ENCODE peak calls at places on chromosomes 7 and 10, in six cellular contexts. One of them, this sample, is unnamed.

GRCh38 chr7:7970113-7970619 is 1.6 kb downstream of the GLCCI1 start:
- DNase-seq in left cardiac atrium: no peak
- DNase-seq in heart right ventricle: no peak
- DNase-seq in adipocyte: no peak
- DNase-seq in adrenal gland: no peak
- DNase-seq in AG09309: no peak
- DNase-seq in this sample: no peak

GRCh38 chr10:14556285-14556956 is 218.3 kb downstream of the FAM107B start:
- DNase-seq in left cardiac atrium: no peak
- DNase-seq in heart right ventricle: no peak
- DNase-seq in adipocyte: no peak
- DNase-seq in adrenal gland: no peak
- DNase-seq in AG09309: no peak
- DNase-seq in this sample: peak; percentile 49

GRCh38 chr10:79189853-79190435 is 121.2 kb downstream of the ZMIZ1 start:
- DNase-seq in left cardiac atrium: no peak
- DNase-seq in heart right ventricle: no peak
- DNase-seq in adipocyte: peak; percentile 53
- DNase-seq in adrenal gland: peak; percentile 63
- DNase-seq in AG09309: no peak
- DNase-seq in this sample: no peak

GRCh38 chr7:25913574-25914224 is 238.3 kb upstream of the NFE2L3 start:
- DNase-seq in left cardiac atrium: no peak
- DNase-seq in heart right ventricle: no peak
- DNase-seq in adipocyte: no peak
- DNase-seq in adrenal gland: no peak
- DNase-seq in AG09309: no peak
- DNase-seq in this sample: no peak

GRCh38 chr10:52623761-52624160 is 148.8 kb downstream of the MBL2 start:
- DNase-seq in left cardiac atrium: no peak
- DNase-seq in heart right ventricle: no peak
- DNase-seq in adipocyte: no peak
- DNase-seq in adrenal gland: no peak
- DNase-seq in AG09309: no peak
- DNase-seq in this sample: no peak

GRCh38 chr7:101608772-101609713 is 20.1 kb downstream of the MYL10 start:
- DNase-seq in left cardiac atrium: no peak
- DNase-seq in heart right ventricle: no peak
- DNase-seq in adipocyte: no peak
- DNase-seq in adrenal gland: no peak
- DNase-seq in AG09309: no peak
- DNase-seq in this sample: no peak

GRCh38 chr7:12722136-12722535 is 34.7 kb downstream of the ARL4A start:
- DNase-seq in left cardiac atrium: no peak
- DNase-seq in heart right ventricle: no peak
- DNase-seq in adipocyte: no peak
- DNase-seq in adrenal gland: no peak
- DNase-seq in AG09309: no peak
- DNase-seq in this sample: no peak

GRCh38 chr10:69317175-69318086 is 39.1 kb downstream of the HK1 start:
- DNase-seq in left cardiac atrium: no peak
- DNase-seq in heart right ventricle: no peak
- DNase-seq in adipocyte: no peak
- DNase-seq in adrenal gland: no peak
- DNase-seq in AG09309: no peak
- DNase-seq in this sample: no peak

GRCh38 chr10:23540401-23540800 is 101.5 kb downstream of the OTUD1 start:
- DNase-seq in left cardiac atrium: no peak
- DNase-seq in heart right ventricle: no peak
- DNase-seq in adipocyte: no peak
- DNase-seq in adrenal gland: no peak
- DNase-seq in AG09309: no peak
- DNase-seq in this sample: no peak

GRCh38 chr7:44461387-44461786 is 29.1 kb downstream of the NUDCD3 start:
- DNase-seq in left cardiac atrium: no peak
- DNase-seq in heart right ventricle: no peak
- DNase-seq in adipocyte: no peak
- DNase-seq in adrenal gland: no peak
- DNase-seq in AG09309: no peak
- DNase-seq in this sample: no peak

GRCh38 chr7:134706468-134706867 is 59.8 kb downstream of the BPGM start:
- DNase-seq in left cardiac atrium: no peak
- DNase-seq in heart right ventricle: no peak
- DNase-seq in adipocyte: no peak
- DNase-seq in adrenal gland: no peak
- DNase-seq in AG09309: no peak
- DNase-seq in this sample: no peak

GRCh38 chr7:67301667-67302066 is 305.0 kb downstream of the TYW1 start:
- DNase-seq in left cardiac atrium: no peak
- DNase-seq in heart right ventricle: no peak
- DNase-seq in adipocyte: peak; percentile 9
- DNase-seq in adrenal gland: no peak
- DNase-seq in AG09309: no peak
- DNase-seq in this sample: no peak

GRCh38 chr10:123262456-123262855 is 108.3 kb downstream of the BUB3 start:
- DNase-seq in left cardiac atrium: no peak
- DNase-seq in heart right ventricle: no peak
- DNase-seq in adipocyte: no peak
- DNase-seq in adrenal gland: no peak
- DNase-seq in AG09309: no peak
- DNase-seq in this sample: no peak

GRCh38 chr7:141640239-141640840 is 61.6 kb downstream of the DENND11 start:
- DNase-seq in left cardiac atrium: no peak
- DNase-seq in heart right ventricle: no peak
- DNase-seq in adipocyte: no peak
- DNase-seq in adrenal gland: no peak
- DNase-seq in AG09309: no peak
- DNase-seq in this sample: no peak

GRCh38 chr7:37433166-37433565 is 15.5 kb downstream of the ELMO1 start:
- DNase-seq in left cardiac atrium: no peak
- DNase-seq in heart right ventricle: no peak
- DNase-seq in adipocyte: no peak
- DNase-seq in adrenal gland: no peak
- DNase-seq in AG09309: no peak
- DNase-seq in this sample: peak; percentile 24

GRCh38 chr7:47938574-47939165 is 9.6 kb downstream of the PKD1L1 start:
- DNase-seq in left cardiac atrium: no peak
- DNase-seq in heart right ventricle: no peak
- DNase-seq in adipocyte: no peak
- DNase-seq in adrenal gland: no peak
- DNase-seq in AG09309: no peak
- DNase-seq in this sample: no peak

GRCh38 chr10:100359030-100359432 is 12.0 kb downstream of the SCD start:
- DNase-seq in left cardiac atrium: no peak
- DNase-seq in heart right ventricle: no peak
- DNase-seq in adipocyte: no peak
- DNase-seq in adrenal gland: no peak
- DNase-seq in AG09309: no peak
- DNase-seq in this sample: no peak

GRCh38 chr7:51133992-51134391 is 182.6 kb downstream of the COBL start:
- DNase-seq in left cardiac atrium: no peak
- DNase-seq in heart right ventricle: no peak
- DNase-seq in adipocyte: peak; percentile 82
- DNase-seq in adrenal gland: no peak
- DNase-seq in AG09309: no peak
- DNase-seq in this sample: no peak

GRCh38 chr7:95951531-95951930 is 179.2 kb downstream of the DYNC1I1 start:
- DNase-seq in left cardiac atrium: no peak
- DNase-seq in heart right ventricle: no peak
- DNase-seq in adipocyte: no peak
- DNase-seq in adrenal gland: no peak
- DNase-seq in AG09309: no peak
- DNase-seq in this sample: no peak

GRCh38 chr10:112967200-112967599 is 17.2 kb downstream of the TCF7L2 start:
- DNase-seq in left cardiac atrium: no peak
- DNase-seq in heart right ventricle: no peak
- DNase-seq in adipocyte: peak; percentile 26
- DNase-seq in adrenal gland: no peak
- DNase-seq in AG09309: no peak
- DNase-seq in this sample: no peak

GRCh38 chr10:1377756-1378397 is 321.7 kb downstream of the WDR37 start:
- DNase-seq in left cardiac atrium: no peak
- DNase-seq in heart right ventricle: no peak
- DNase-seq in adipocyte: no peak
- DNase-seq in adrenal gland: no peak
- DNase-seq in AG09309: no peak
- DNase-seq in this sample: no peak

GRCh38 chr7:12458520-12459131 is 55.0 kb upstream of the VWDE start:
- DNase-seq in left cardiac atrium: no peak
- DNase-seq in heart right ventricle: no peak
- DNase-seq in adipocyte: peak; percentile 82
- DNase-seq in adrenal gland: no peak
- DNase-seq in AG09309: no peak
- DNase-seq in this sample: peak; percentile 49

GRCh38 chr7:28381466-28381865 is 30.9 kb upstream of the CREB5 start:
- DNase-seq in left cardiac atrium: no peak
- DNase-seq in heart right ventricle: no peak
- DNase-seq in adipocyte: peak; percentile 49
- DNase-seq in adrenal gland: no peak
- DNase-seq in AG09309: no peak
- DNase-seq in this sample: no peak

GRCh38 chr7:66950763-66951162 is 29.7 kb downstream of the TMEM248 start:
- DNase-seq in left cardiac atrium: no peak
- DNase-seq in heart right ventricle: no peak
- DNase-seq in adipocyte: no peak
- DNase-seq in adrenal gland: peak; percentile 36
- DNase-seq in AG09309: no peak
- DNase-seq in this sample: no peak

GRCh38 chr10:84179059-84179710 is 5.6 kb downstream of the GPR15LG start:
- DNase-seq in left cardiac atrium: no peak
- DNase-seq in heart right ventricle: no peak
- DNase-seq in adipocyte: peak; percentile 39
- DNase-seq in adrenal gland: no peak
- DNase-seq in AG09309: peak; percentile 34
- DNase-seq in this sample: no peak

GRCh38 chr7:95758187-95758586 is 14.2 kb upstream of the DYNC1I1 start:
- DNase-seq in left cardiac atrium: no peak
- DNase-seq in heart right ventricle: no peak
- DNase-seq in adipocyte: no peak
- DNase-seq in adrenal gland: no peak
- DNase-seq in AG09309: no peak
- DNase-seq in this sample: peak; percentile 37

GRCh38 chr10:118753331-118753730 is 1.4 kb downstream of the CACUL1 start:
- DNase-seq in left cardiac atrium: no peak
- DNase-seq in heart right ventricle: no peak
- DNase-seq in adipocyte: peak; percentile 51
- DNase-seq in adrenal gland: no peak
- DNase-seq in AG09309: no peak
- DNase-seq in this sample: no peak

GRCh38 chr7:107592361-107593024 is 12.4 kb downstream of the BCAP29 start:
- DNase-seq in left cardiac atrium: no peak
- DNase-seq in heart right ventricle: no peak
- DNase-seq in adipocyte: peak; percentile 76
- DNase-seq in adrenal gland: no peak
- DNase-seq in AG09309: peak; percentile 57
- DNase-seq in this sample: no peak

GRCh38 chr7:101308245-101309085 is 13.1 kb downstream of the IFT22 start:
- DNase-seq in left cardiac atrium: peak; percentile 58
- DNase-seq in heart right ventricle: no peak
- DNase-seq in adipocyte: peak; percentile 56
- DNase-seq in adrenal gland: peak; percentile 26
- DNase-seq in AG09309: no peak
- DNase-seq in this sample: peak; percentile 64

GRCh38 chr10:88620441-88620840 is 33.9 kb downstream of the LIPJ start:
- DNase-seq in left cardiac atrium: no peak
- DNase-seq in heart right ventricle: no peak
- DNase-seq in adipocyte: no peak
- DNase-seq in adrenal gland: no peak
- DNase-seq in AG09309: no peak
- DNase-seq in this sample: no peak

GRCh38 chr10:132391372-132392020 is 5.5 kb upstream of the PWWP2B start:
- DNase-seq in left cardiac atrium: peak; percentile 18
- DNase-seq in heart right ventricle: no peak
- DNase-seq in adipocyte: no peak
- DNase-seq in adrenal gland: peak; percentile 16
- DNase-seq in AG09309: no peak
- DNase-seq in this sample: no peak